ENCODE peak calls at places on chromosomes 2 and 18, in five cellular contexts. C, L, U, V and Q are unnamed samples.

GRCh38 chr2:46367286-46367685 is 70.1 kb downstream of the EPAS1 start:
- DNase-seq in C (no peak), L (no peak), U (no peak), V (no peak), Q (no peak)

GRCh38 chr2:180370476-180371205 is 363.5 kb upstream of the CWC22 start:
- DNase-seq in C (no peak), L (no peak), U (no peak), V (no peak), Q (no peak)

GRCh38 chr2:43217228-43218220 is 8.9 kb downstream of the ZFP36L2 start:
- DNase-seq in C (no peak), L (no peak), U (no peak), V (no peak), Q (no peak)

GRCh38 chr18:27004056-27004829 is 138.7 kb upstream of the AQP4 start:
- DNase-seq in C (no peak), L (no peak), U (no peak), V (no peak), Q (no peak)

GRCh38 chr2:238498691-238499295 is 72.1 kb downstream of the ASB1 start:
- DNase-seq in C (no peak), L (no peak), U (no peak), V (no peak), Q (no peak)

GRCh38 chr2:20273045-20273444 is 48.1 kb upstream of the SDC1 start:
- DNase-seq in C (no peak), L (no peak), U (no peak), V (no peak), Q (no peak)

GRCh38 chr18:74515620-74516231 is 18.6 kb upstream of the CNDP1 start:
- DNase-seq in C (no peak), L (no peak), U (no peak), V (no peak), Q (no peak)

GRCh38 chr2:17661460-17661859 is 92.2 kb downstream of the SMC6 start:
- DNase-seq in C (no peak), L (no peak), U (no peak), V (no peak), Q (no peak)